ENCODE peak calls at places on chromosomes 16 and 17, in five cellular contexts. Y is pancreas; R is OCI-LY7; L is effector memory CD4-positive, alpha-beta T cell; N is thoracic aorta. Z is an unnamed sample.
A peak's percentile ranks its signal among the peaks of the same experiment; 100 is the strongest.

GRCh38 chr17:49548506-49549310 is 27.0 kb upstream of the NXPH3 start:
- DNase-seq in L (no peak), R (no peak), N (no peak), Y (peak; percentile 60), Z (no peak)

GRCh38 chr16:54430491-54431030 is 144.0 kb upstream of the IRX3 start:
- DNase-seq in L (no peak), R (no peak), Y (no peak), N (no peak), Z (no peak)

GRCh38 chr17:5234645-5235576 is at the start of gene SCIMP:
- DNase-seq in R (peak; percentile 71), L (no peak), N (no peak), Y (no peak), Z (no peak)

GRCh38 chr17:76120658-76121008 is 17.0 kb upstream of the EXOC7 start:
- DNase-seq in N (no peak), Y (no peak), R (no peak), L (no peak), Z (no peak)

GRCh38 chr16:69286941-69287713 is 24.0 kb upstream of the VPS4A start:
- DNase-seq in Y (no peak), N (peak; percentile 31), R (peak; percentile 71), L (peak; percentile 29), Z (peak; percentile 7)

GRCh38 chr16:58651965-58652348 is 22.3 kb upstream of the CNOT1 start:
- DNase-seq in L (no peak), Y (no peak), N (no peak), R (no peak), Z (no peak)

GRCh38 chr17:72205357-72205756 is 84.5 kb downstream of the SOX9 start:
- DNase-seq in N (no peak), R (no peak), Y (no peak), L (no peak), Z (no peak)

GRCh38 chr17:74839955-74840354 is 19.7 kb downstream of the GRIN2C start:
- DNase-seq in L (no peak), N (no peak), R (no peak), Y (no peak), Z (no peak)

GRCh38 chr17:29722411-29723198 is 99.9 kb upstream of the CORO6 start:
- DNase-seq in L (peak; percentile 7), R (peak; percentile 95), Y (no peak), N (no peak), Z (peak; percentile 14)

GRCh38 chr16:80176114-80176513 is 364.7 kb upstream of the DYNLRB2 start:
- DNase-seq in Y (no peak), L (no peak), N (no peak), R (no peak), Z (no peak)

GRCh38 chr16:67664871-67665270 is 1.7 kb downstream of the ENKD1 start:
- DNase-seq in L (no peak), Y (no peak), N (no peak), R (no peak), Z (no peak)

GRCh38 chr17:75105269-75106080 is 4.3 kb upstream of the ARMC7 start:
- DNase-seq in L (no peak), Y (peak; percentile 77), R (peak; percentile 77), N (no peak), Z (no peak)

GRCh38 chr17:81968396-81968745 is 7.4 kb upstream of the NOTUM start:
- DNase-seq in N (no peak), L (no peak), R (no peak), Y (no peak), Z (no peak)

GRCh38 chr16:67249178-67249759 is 490 bp downstream of the SLC9A5 start:
- DNase-seq in N (no peak), L (no peak), Y (no peak), R (no peak), Z (no peak)

GRCh38 chr17:17935321-17936271 is 36.6 kb downstream of the TOM1L2 start:
- DNase-seq in Y (no peak), R (no peak), L (no peak), N (no peak), Z (no peak)

GRCh38 chr17:68085751-68086445 is 50.4 kb downstream of the KPNA2 start:
- DNase-seq in R (peak; percentile 86), Y (no peak), N (no peak), L (no peak), Z (no peak)

GRCh38 chr16:50303605-50304466 is 37.5 kb downstream of the ADCY7 start:
- DNase-seq in N (no peak), R (no peak), L (no peak), Y (peak; percentile 51), Z (peak; percentile 38)

GRCh38 chr16:79547085-79547484 is 53.5 kb downstream of the MAF start:
- DNase-seq in L (no peak), N (no peak), Y (no peak), R (no peak), Z (no peak)

GRCh38 chr16:58218786-58219185 is 20.9 kb upstream of the CSNK2A2 start:
- DNase-seq in R (no peak), Y (no peak), L (no peak), N (no peak), Z (no peak)

GRCh38 chr16:68590201-68590994 is 51.3 kb downstream of the ZFP90 start:
- DNase-seq in Y (peak; percentile 90), R (peak; percentile 34), N (no peak), L (peak; percentile 45), Z (peak; percentile 59)

GRCh38 chr17:51260960-51261958 is 913 bp downstream of the UTP18 start:
- DNase-seq in N (no peak), R (peak; percentile 81), L (peak; percentile 73), Y (peak; percentile 89), Z (peak; percentile 85)

GRCh38 chr17:43020030-43020621 is 2.1 kb downstream of the VAT1 start:
- DNase-seq in N (no peak), R (no peak), L (no peak), Y (no peak), Z (no peak)

GRCh38 chr16:50771366-50771765 is 29.5 kb downstream of the CYLD start:
- DNase-seq in R (no peak), Y (no peak), L (no peak), N (no peak), Z (no peak)

DNA sequence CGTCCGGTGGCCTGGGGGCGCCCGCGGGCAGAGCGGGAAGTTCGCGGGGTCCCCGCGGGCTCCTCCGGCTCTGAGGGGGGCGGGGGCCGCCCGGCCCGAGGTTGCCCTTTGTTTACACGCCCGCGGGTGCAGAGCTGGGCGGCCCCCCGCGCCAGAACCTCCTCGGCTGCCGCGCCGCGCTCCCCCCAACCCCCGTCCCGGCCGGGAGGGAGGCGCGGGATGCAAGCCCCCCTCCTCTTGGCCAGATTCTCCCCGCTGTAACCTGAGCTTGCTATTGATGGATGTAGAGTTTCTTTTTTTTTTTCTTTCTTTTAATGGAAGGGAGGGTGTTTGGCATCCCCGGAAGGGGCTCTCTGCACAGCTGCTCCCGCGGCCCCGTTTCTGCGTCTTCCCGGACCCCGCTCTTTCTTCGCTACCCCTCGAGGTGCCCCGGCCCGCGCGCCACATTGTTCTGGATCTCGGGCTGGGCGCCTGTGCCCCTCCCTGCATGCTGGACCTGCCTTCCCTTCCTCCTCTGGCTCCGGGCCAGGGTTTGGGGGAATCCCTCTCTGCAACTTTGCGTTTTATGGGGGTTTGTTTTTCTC is 648 bp downstream of the CBX2 start:
- DNase-seq in Y (peak; percentile 72), N (no peak), L (no peak), R (peak; percentile 65), Z (no peak)
- H3K4me1 ChIP-seq in Y (no peaks in the 10 kb centered on the region), N (peaks cover 7% of the 10 kb centered on the region), L (peaks cover 19% of the 10 kb centered on the region), R (peaks cover 37% of the 10 kb centered on the region), Z (peaks cover 16% of the 10 kb centered on the region)

DNA sequence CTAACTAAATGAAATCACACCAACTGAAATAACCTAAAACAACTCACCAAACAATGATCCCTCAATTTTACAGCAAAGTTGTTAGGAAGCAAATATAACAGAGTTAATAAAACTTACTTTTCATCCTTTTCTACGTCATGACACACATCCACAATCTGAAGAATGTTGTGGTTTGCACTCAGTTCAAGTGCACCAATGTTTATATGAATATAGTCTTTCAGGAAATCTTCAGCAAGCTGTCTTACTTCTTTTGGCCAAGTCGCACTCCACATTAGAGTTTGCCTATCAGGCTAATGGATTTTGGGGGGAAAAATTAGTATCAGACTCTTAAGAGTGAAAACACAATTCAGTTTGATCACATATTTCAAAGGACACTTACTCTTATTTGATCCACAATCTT is 3.3 kb downstream of the DDX5 start:
- DNase-seq in L (no peak), Y (no peak), R (no peak), N (no peak), Z (no peak)
- H3K4me1 ChIP-seq in L (peaks cover 27% of the 10 kb centered on the region), Y (peaks cover 20% of the 10 kb centered on the region), R (peaks cover 66% of the 10 kb centered on the region), N (peaks cover 31% of the 10 kb centered on the region), Z (peaks cover 57% of the 10 kb centered on the region)

GRCh38 chr17:32514587-32514986 is 27.8 kb downstream of the CDK5R1 start:
- DNase-seq in Y (no peak), L (no peak), N (no peak), R (no peak), Z (no peak)

GRCh38 chr17:32516940-32517711 is 30.3 kb downstream of the CDK5R1 start:
- DNase-seq in Y (no peak), R (no peak), L (no peak), N (no peak), Z (no peak)

GRCh38 chr17:32517982-32518381 is 31.2 kb downstream of the CDK5R1 start:
- DNase-seq in N (no peak), Y (no peak), R (no peak), L (no peak), Z (no peak)

GRCh38 chr17:32516450-32516849 is 29.7 kb downstream of the CDK5R1 start:
- DNase-seq in R (no peak), Y (no peak), N (no peak), L (no peak), Z (no peak)

DNA sequence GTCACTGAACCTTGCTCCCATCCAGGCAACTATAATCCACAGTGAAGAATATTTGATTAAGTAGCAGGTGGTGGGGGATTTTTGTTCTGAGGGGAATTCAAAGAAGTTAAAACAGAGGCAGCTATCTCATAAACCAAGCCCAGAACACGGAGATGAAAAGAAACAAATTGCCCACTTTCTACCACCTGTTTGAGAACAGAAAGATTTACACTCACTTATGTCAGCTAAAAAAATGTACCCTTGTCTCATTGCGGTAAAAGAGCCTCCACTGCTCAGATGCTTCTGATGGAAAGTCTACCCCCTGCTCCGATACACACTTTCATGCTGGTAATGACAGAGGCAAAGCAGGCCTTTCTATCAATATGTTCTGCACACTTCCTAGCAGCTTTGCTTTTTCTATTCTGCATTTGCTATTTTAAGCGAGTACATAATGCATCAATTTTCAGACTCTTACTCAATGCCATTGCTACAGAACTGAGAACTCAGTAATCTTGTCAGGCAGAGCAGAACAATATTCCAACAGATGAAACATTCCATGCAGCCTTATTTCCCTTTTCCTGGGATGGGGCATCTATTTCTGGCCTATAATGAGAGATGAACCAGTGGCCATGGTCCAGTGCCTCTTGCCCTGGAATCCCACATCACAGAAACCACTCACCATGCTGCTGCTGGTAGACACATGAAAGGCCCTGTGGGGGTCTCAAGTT is 29.0 kb downstream of the CDK5R1 start:
- DNase-seq in L (no peak), Y (no peak), N (no peak), R (no peak), Z (no peak)
- H3K4me1 ChIP-seq in L (peaks cover 45% of the 10 kb centered on the region), Y (no peaks in the 10 kb centered on the region), N (peaks cover 7% of the 10 kb centered on the region), R (peaks cover 29% of the 10 kb centered on the region), Z (peaks cover 51% of the 10 kb centered on the region)

GRCh38 chr16:4101421-4102275 is 14.6 kb downstream of the ADCY9 start:
- DNase-seq in L (no peak), N (no peak), Y (peak; percentile 38), R (no peak), Z (no peak)

GRCh38 chr16:4094138-4094773 is 22.0 kb downstream of the ADCY9 start:
- DNase-seq in Y (no peak), R (no peak), L (no peak), N (no peak), Z (no peak)

GRCh38 chr16:4098496-4098895 is 17.7 kb downstream of the ADCY9 start:
- DNase-seq in Y (peak; percentile 21), R (no peak), L (no peak), N (no peak), Z (no peak)

GRCh38 chr16:4096509-4096908 is 19.7 kb downstream of the ADCY9 start:
- DNase-seq in N (no peak), Y (no peak), L (no peak), R (no peak), Z (no peak)

GRCh38 chr16:4097826-4098240 is 18.4 kb downstream of the ADCY9 start:
- DNase-seq in N (no peak), R (no peak), L (no peak), Y (peak; percentile 16), Z (no peak)
- H3K4me1 ChIP-seq in N (peaks cover 15% of the 10 kb centered on the region), R (no peaks in the 10 kb centered on the region), L (no peaks in the 10 kb centered on the region), Y (no peaks in the 10 kb centered on the region), Z (peaks cover 4% of the 10 kb centered on the region)

Z was measured in CD8-positive, alpha-beta memory T cell.